ENCODE peak calls at places on chromosome 22, in nine cellular contexts. C, U, D, Q, G, N, A, X and E are unnamed samples. For H3K4me1, the result is how much of the 10 kb centered on the place peaks cover.

GRCh38 chr22:24996420-24996952 is 44.0 kb downstream of the KIAA1671 start:
- DNase-seq in C (peak), U (no peak), D (peak), Q (no peak), G (peak), N (no peak), A (peak), X (no peak), E (no peak)

GRCh38 chr22:49950396-49950994 is 10.1 kb upstream of the PIM3 start:
- DNase-seq in C (no peak), U (no peak), D (no peak), Q (no peak), G (no peak), N (no peak), A (no peak), X (no peak), E (no peak)

GRCh38 chr22:48173061-48173849 is 1410.8 kb downstream of the TBC1D22A start:
- DNase-seq in C (no peak), U (no peak), D (no peak), Q (no peak), G (no peak), N (no peak), A (no peak), X (no peak), E (no peak)

GRCh38 chr22:19941365-19942070 is at the start of the genes COMT and TXNRD2:
- DNase-seq in C (no peak), U (peak), D (no peak), Q (peak), G (peak), N (no peak), A (peak), X (no peak), E (no peak)

GRCh38 chr22:49540084-49540483 is 287.6 kb downstream of the BRD1 start:
- DNase-seq in C (no peak), U (no peak), D (no peak), Q (peak), G (no peak), N (no peak), A (no peak), X (no peak), E (no peak)

GRCh38 chr22:49623715-49624114 is 204.0 kb downstream of the BRD1 start:
- DNase-seq in C (no peak), U (no peak), D (no peak), Q (no peak), G (no peak), N (no peak), A (peak), X (no peak), E (no peak)

GRCh38 chr22:37167981-37168647 is 18.4 kb upstream of the IL2RB start:
- DNase-seq in C (no peak), U (no peak), D (no peak), Q (peak), G (no peak), N (no peak), A (peak), X (no peak), E (no peak)

GRCh38 chr22:19959043-19959586 is 17.5 kb upstream of the TXNRD2 start:
- DNase-seq in C (peak), U (no peak), D (peak), Q (peak), G (no peak), N (peak), A (peak), X (peak), E (no peak)

GRCh38 chr22:41217553-41218157 is 12.5 kb downstream of the L3MBTL2 start:
- DNase-seq in C (peak), U (no peak), D (peak), Q (peak), G (no peak), N (no peak), A (peak), X (peak), E (peak)

GRCh38 chr22:50403701-50404101 is 60.6 kb downstream of the PPP6R2 start:
- DNase-seq in C (no peak), U (no peak), D (peak), Q (peak), G (no peak), N (no peak), A (peak), X (no peak), E (no peak)

GRCh38 chr22:19800761-19801244 is 40.2 kb downstream of the TBX1 start:
- DNase-seq in C (no peak), U (no peak), D (no peak), Q (no peak), G (no peak), N (no peak), A (no peak), X (no peak), E (no peak)

GRCh38 chr22:44544523-44545433 is 46.7 kb upstream of the RTL6 start:
- DNase-seq in C (no peak), U (no peak), D (peak), Q (no peak), G (no peak), N (no peak), A (no peak), X (no peak), E (no peak)

GRCh38 chr22:32695451-32695891 is 106.0 kb upstream of the TIMP3 start:
- DNase-seq in C (no peak), U (no peak), D (peak), Q (no peak), G (peak), N (no peak), A (no peak), X (no peak), E (peak)

GRCh38 chr22:31451709-31452571 is 37.7 kb downstream of the EIF4ENIF1 start:
- DNase-seq in C (no peak), U (no peak), D (peak), Q (no peak), G (peak), N (no peak), A (no peak), X (no peak), E (peak)

GRCh38 chr22:24410110-24410856 is 17.1 kb upstream of the ADORA2A start:
- DNase-seq in C (no peak), U (peak), D (no peak), Q (no peak), G (no peak), N (no peak), A (no peak), X (no peak), E (no peak)

GRCh38 chr22:17787159-17788022 is 13.1 kb upstream of the BID start:
- DNase-seq in C (no peak), U (no peak), D (no peak), Q (no peak), G (no peak), N (no peak), A (no peak), X (no peak), E (no peak)

GRCh38 chr22:26362471-26362870 is 66.6 kb upstream of the ASPHD2 start:
- DNase-seq in C (no peak), U (no peak), D (no peak), Q (no peak), G (no peak), N (no peak), A (no peak), X (no peak), E (no peak)

GRCh38 chr22:50613291-50613981 is 12.8 kb downstream of the MAPK8IP2 start:
- DNase-seq in C (peak), U (no peak), D (no peak), Q (no peak), G (no peak), N (no peak), A (peak), X (no peak), E (no peak)

GRCh38 chr22:41382098-41382578 is 396 bp downstream of the TEF start:
- DNase-seq in C (no peak), U (peak), D (peak), Q (peak), G (peak), N (peak), A (peak), X (peak), E (no peak)

GRCh38 chr22:23888615-23889401 is 5.4 kb upstream of the MIF start:
- DNase-seq in C (no peak), U (no peak), D (no peak), Q (no peak), G (peak), N (no peak), A (no peak), X (no peak), E (no peak)

GRCh38 chr22:24037851-24038765 is 27.0 kb downstream of the CABIN1 start:
- DNase-seq in C (no peak), U (peak), D (no peak), Q (no peak), G (no peak), N (no peak), A (no peak), X (no peak), E (no peak)

GRCh38 chr22:31852691-31853370 is 91.5 kb upstream of the YWHAH start:
- DNase-seq in C (no peak), U (no peak), D (no peak), Q (no peak), G (no peak), N (no peak), A (no peak), X (no peak), E (no peak)

GRCh38 chr22:25153961-25154685 is 45.5 kb upstream of the CRYBB3 start:
- DNase-seq in C (no peak), U (no peak), D (peak), Q (peak), G (no peak), N (peak), A (peak), X (peak), E (peak)

GRCh38 chr22:43828711-43829447 is 16.8 kb upstream of the EFCAB6 start:
- DNase-seq in C (no peak), U (no peak), D (peak), Q (peak), G (no peak), N (no peak), A (peak), X (peak), E (no peak)

GRCh38 chr22:25880524-25880923 is 138.5 kb downstream of the MYO18B start:
- DNase-seq in C (no peak), U (no peak), D (no peak), Q (no peak), G (no peak), N (no peak), A (no peak), X (no peak), E (no peak)

GRCh38 chr22:34225278-34225677 is 305.0 kb upstream of the LARGE1 start:
- DNase-seq in C (no peak), U (no peak), D (no peak), Q (no peak), G (no peak), N (no peak), A (no peak), X (no peak), E (no peak)

GRCh38 chr22:32378703-32379272 is 21.1 kb downstream of the RFPL3 start:
- DNase-seq in C (peak), U (no peak), D (peak), Q (no peak), G (peak), N (no peak), A (no peak), X (no peak), E (peak)

GRCh38 chr22:25824828-25825474 is 83.0 kb downstream of the MYO18B start:
- DNase-seq in C (no peak), U (no peak), D (no peak), Q (no peak), G (no peak), N (no peak), A (no peak), X (no peak), E (no peak)

GRCh38 chr22:25696763-25697710 is 45.0 kb upstream of the MYO18B start:
- DNase-seq in C (no peak), U (no peak), D (no peak), Q (no peak), G (no peak), N (no peak), A (no peak), X (no peak), E (no peak)

GRCh38 chr22:35777335-35777975 is 59.8 kb downstream of the APOL5 start:
- DNase-seq in C (no peak), U (no peak), D (no peak), Q (no peak), G (no peak), N (no peak), A (no peak), X (no peak), E (peak)

GRCh38 chr22:32469799-32470212 is 4.8 kb upstream of the FBXO7 start:
- DNase-seq in C (no peak), U (no peak), D (peak), Q (no peak), G (peak), N (no peak), A (no peak), X (no peak), E (no peak)

GRCh38 chr22:32023251-32023827 is 19.7 kb upstream of the SLC5A1 start:
- DNase-seq in C (no peak), U (no peak), D (peak), Q (no peak), G (no peak), N (no peak), A (no peak), X (no peak), E (peak)

GRCh38 chr22:26323013-26323412 is 106.0 kb upstream of the ASPHD2 start:
- DNase-seq in C (no peak), U (no peak), D (no peak), Q (no peak), G (no peak), N (no peak), A (no peak), X (no peak), E (no peak)

GRCh38 chr22:36191106-36191836 is 10.3 kb downstream of the APOL4 start:
- DNase-seq in C (no peak), U (no peak), D (no peak), Q (peak), G (no peak), N (peak), A (peak), X (peak), E (no peak)

GRCh38 chr22:33005476-33005875 is 52.7 kb downstream of the SYN3 start:
- DNase-seq in C (peak), U (no peak), D (no peak), Q (no peak), G (no peak), N (no peak), A (no peak), X (peak), E (no peak)

GRCh38 chr22:35352214-35353111 is 28.4 kb upstream of the HMOX1 start:
- DNase-seq in C (peak), U (no peak), D (no peak), Q (peak), G (peak), N (peak), A (peak), X (peak), E (no peak)

GRCh38 chr22:43187171-43188099 is 501 bp upstream of the TTLL12 start:
- DNase-seq in C (peak), U (peak), D (peak), Q (peak), G (peak), N (peak), A (peak), X (peak), E (peak)

GRCh38 chr22:42261266-42261665 is 9.2 kb downstream of the TCF20 start:
- DNase-seq in C (no peak), U (no peak), D (no peak), Q (no peak), G (no peak), N (no peak), A (no peak), X (no peak), E (peak)

GRCh38 chr22:27474711-27475547 is 326.6 kb downstream of the MN1 start:
- DNase-seq in C (peak), U (no peak), D (peak), Q (no peak), G (peak), N (no peak), A (no peak), X (no peak), E (peak)
- TF ChIP-seq CTCF in C (no peak), U (no peak), D (no peak), Q (no peak), G (no peak), N (no peak), A (no peak), X (no peak), E (peak)

GRCh38 chr22:45553333-45554039 is 50.8 kb downstream of the FBLN1 start:
- DNase-seq in C (peak), U (peak), D (peak), Q (peak), G (peak), N (peak), A (peak), X (peak), E (no peak)

GRCh38 chr22:45552580-45553332 is 50.1 kb downstream of the FBLN1 start:
- DNase-seq in C (no peak), U (no peak), D (peak), Q (peak), G (no peak), N (no peak), A (peak), X (no peak), E (no peak)

GRCh38 chr22:45550891-45551290 is 48.2 kb downstream of the FBLN1 start:
- DNase-seq in C (no peak), U (no peak), D (no peak), Q (no peak), G (no peak), N (no peak), A (no peak), X (no peak), E (no peak)

GRCh38 chr22:45551310-45552016 is 48.8 kb downstream of the FBLN1 start:
- DNase-seq in C (no peak), U (no peak), D (peak), Q (peak), G (no peak), N (no peak), A (peak), X (no peak), E (no peak)

GRCh38 chr22:45552017-45552411 is 49.3 kb downstream of the FBLN1 start:
- DNase-seq in C (no peak), U (no peak), D (no peak), Q (no peak), G (no peak), N (no peak), A (no peak), X (no peak), E (no peak)
- H3K27ac ChIP-seq in C (no peak), U (no peak), D (peak), Q (peak), G (peak), N (peak), A (peak), X (peak), E (no peak)

GRCh38 chr22:39177791-39178190 is 25.3 kb upstream of the CBX7 start:
- DNase-seq in C (no peak), U (no peak), D (no peak), Q (no peak), G (no peak), N (no peak), A (peak), X (no peak), E (no peak)

GRCh38 chr22:39177456-39177775 is 24.9 kb upstream of the CBX7 start:
- DNase-seq in C (no peak), U (no peak), D (no peak), Q (no peak), G (no peak), N (no peak), A (no peak), X (no peak), E (no peak)

GRCh38 chr22:39179401-39179827 is 26.9 kb upstream of the CBX7 start:
- DNase-seq in C (peak), U (no peak), D (no peak), Q (no peak), G (no peak), N (no peak), A (peak), X (no peak), E (no peak)

GRCh38 chr22:39179841-39180335 is 27.4 kb upstream of the CBX7 start:
- DNase-seq in C (no peak), U (no peak), D (no peak), Q (no peak), G (no peak), N (no peak), A (no peak), X (no peak), E (no peak)

DNA sequence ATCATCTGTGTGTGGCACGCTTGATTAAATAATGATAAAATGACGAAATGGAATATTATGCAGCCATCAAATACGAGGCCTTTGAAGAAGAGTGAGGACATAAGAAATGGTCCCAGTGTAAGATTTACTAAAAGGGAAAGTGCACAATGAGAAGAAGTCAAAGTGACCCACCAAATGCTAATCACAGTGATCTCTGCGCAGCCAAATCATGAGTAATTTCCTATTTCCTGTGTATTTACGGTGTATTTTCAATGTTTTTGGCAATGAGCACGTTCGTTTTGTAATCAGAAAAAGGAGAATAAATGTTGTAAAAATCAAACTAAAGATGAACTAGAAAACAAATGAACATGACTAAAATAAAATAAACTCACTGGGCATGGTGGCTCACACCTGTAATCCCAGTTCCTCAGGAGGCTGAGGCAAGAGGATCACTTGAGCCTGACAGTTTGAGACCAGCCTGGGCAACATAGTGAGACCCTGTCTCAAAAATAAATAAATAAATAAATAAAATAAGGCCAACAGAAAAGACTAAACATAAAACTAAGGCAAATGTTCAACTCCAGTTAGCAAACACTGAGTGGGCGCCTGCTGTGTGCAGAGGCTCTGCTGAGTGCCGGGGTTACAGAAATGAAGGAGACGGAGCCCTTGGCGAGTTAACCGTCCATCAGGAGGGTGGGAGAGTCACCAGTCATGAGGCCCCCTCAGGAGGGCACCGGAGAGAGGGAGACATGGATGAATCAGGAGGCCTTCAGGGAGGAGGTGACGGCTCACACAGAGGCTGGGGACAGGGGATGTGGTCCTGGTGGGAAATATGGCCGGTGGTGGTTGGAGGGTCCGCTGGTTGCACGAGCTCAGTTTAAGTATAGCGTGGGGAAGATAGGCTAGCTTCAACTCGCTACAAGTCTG is 26.0 kb upstream of the CBX7 start:
- DNase-seq in C (no peak), U (no peak), D (no peak), Q (no peak), G (no peak), N (no peak), A (no peak), X (no peak), E (no peak)
- H3K4me1 ChIP-seq in C (under half), U (under half), D (under half), Q (under half), G (under half), N (under half), A (under half), X (under half), E (under half)

GRCh38 chr22:46996595-46997310 is 234.3 kb downstream of the TBC1D22A start:
- DNase-seq in C (no peak), U (no peak), D (no peak), Q (no peak), G (peak), N (no peak), A (no peak), X (no peak), E (peak)
- TF ChIP-seq CTCF in C (no peak), U (no peak), D (peak), Q (no peak), G (peak), N (no peak), A (no peak), X (no peak), E (peak)

GRCh38 chr22:29975494-29975893 is 92.5 kb downstream of the MTMR3 start:
- DNase-seq in C (no peak), U (no peak), D (no peak), Q (no peak), G (no peak), N (no peak), A (no peak), X (no peak), E (no peak)
- H3K27ac ChIP-seq in C (no peak), U (no peak), D (no peak), Q (no peak), G (no peak), N (no peak), A (no peak), X (no peak), E (no peak)

GRCh38 chr22:40029189-40029890 is 34.6 kb downstream of the FAM83F start:
- DNase-seq in C (no peak), U (no peak), D (no peak), Q (no peak), G (no peak), N (no peak), A (no peak), X (no peak), E (no peak)
- H3K4me1 ChIP-seq in C (under half), U (under half), D (under half), Q (under half), G (under half), N (under half), A (under half), X (under half), E (under half)

GRCh38 chr22:21657361-21658118 is 8.3 kb upstream of the PPIL2 start:
- DNase-seq in C (peak), U (peak), D (peak), Q (no peak), G (peak), N (no peak), A (peak), X (no peak), E (no peak)
- TF ChIP-seq CTCF in C (no peak), U (peak), D (no peak), Q (no peak), G (no peak), N (peak), A (peak), X (no peak), E (no peak)

GRCh38 chr22:38262051-38262795 is 10.6 kb downstream of the TMEM184B start:
- DNase-seq in C (peak), U (peak), D (no peak), Q (no peak), G (no peak), N (no peak), A (peak), X (no peak), E (peak)
- H3K27ac ChIP-seq in C (no peak), U (no peak), D (no peak), Q (peak), G (no peak), N (peak), A (peak), X (peak), E (no peak)